ENCODE peak calls at places on chromosomes 5 and 9, in four cellular contexts. T, S, O and J are unnamed samples.

GRCh38 chr5:109529520-109529919 is 119.7 kb upstream of the PJA2 start:
- DNase-seq in S (peak; percentile 8), O (no peak), T (peak; percentile 14), J (no peak)

GRCh38 chr9:88954073-88954472 is 37.2 kb upstream of the S1PR3 start:
- DNase-seq in T (no peak), O (no peak), S (peak; percentile 42), J (no peak)

GRCh38 chr9:87597710-87598200 is 100.1 kb downstream of the DAPK1 start:
- DNase-seq in O (no peak), S (no peak), T (no peak), J (no peak)

GRCh38 chr5:139385061-139385889 is 2.2 kb upstream of the SLC23A1 start:
- DNase-seq in T (no peak), S (no peak), O (no peak), J (no peak)

GRCh38 chr5:84058561-84058960 is 326.1 kb downstream of the EDIL3 start:
- DNase-seq in T (no peak), O (no peak), S (no peak), J (no peak)

GRCh38 chr9:124394167-124394566 is 21.1 kb downstream of the PSMB7 start:
- DNase-seq in S (peak; percentile 14), T (no peak), O (no peak), J (no peak)

GRCh38 chr9:98796364-98797101 is at the start of gene ANKS6:
- DNase-seq in T (peak; percentile 89), O (peak; percentile 81), S (peak; percentile 78), J (peak; percentile 92)

GRCh38 chr9:134029248-134030226 is 4.3 kb downstream of the BRD3OS start:
- DNase-seq in T (no peak), S (no peak), O (no peak), J (no peak)

GRCh38 chr5:97888439-97888838 is 705.4 kb upstream of the RIOK2 start:
- DNase-seq in T (no peak), O (no peak), S (no peak), J (no peak)

GRCh38 chr9:131980267-131980916 is 99.3 kb downstream of the MED27 start:
- DNase-seq in O (no peak), S (no peak), T (no peak), J (no peak)

GRCh38 chr9:104944871-104945270 is 16.9 kb upstream of the ABCA1 start:
- DNase-seq in S (no peak), T (no peak), O (no peak), J (no peak)